ENCODE peak calls at places on chromosomes 11 and 22, in four cellular contexts. One of them, this sample, is unnamed.

GRCh38 chr11:17528906-17529813 is 15.1 kb downstream of the USH1C start:
- DNase-seq in MV-4-11: no peak
- DNase-seq in B cell: no peak
- DNase-seq in stimulated activated CD8-positive, alpha-beta memory T cell treated with anti-CD3 and anti-CD28 coated beads, Interleukin-2, amount 100 ng/mL, for 1 hour: no peak
- DNase-seq in this sample: no peak

GRCh38 chr11:65918211-65919150 is at the start of gene C11orf68:
- DNase-seq in B cell: no peak
- DNase-seq in stimulated activated CD8-positive, alpha-beta memory T cell treated with anti-CD3 and anti-CD28 coated beads, Interleukin-2, amount 100 ng/mL, for 1 hour: no peak
- DNase-seq in MV-4-11: no peak
- DNase-seq in this sample: no peak

GRCh38 chr11:13216019-13217006 is 61.3 kb upstream of the BMAL1 start:
- DNase-seq in B cell: no peak
- DNase-seq in MV-4-11: peak; percentile 92
- DNase-seq in stimulated activated CD8-positive, alpha-beta memory T cell treated with anti-CD3 and anti-CD28 coated beads, Interleukin-2, amount 100 ng/mL, for 1 hour: no peak
- DNase-seq in this sample: no peak

GRCh38 chr11:106399075-106399500 is 321.6 kb downstream of the AASDHPPT start:
- DNase-seq in MV-4-11: no peak
- DNase-seq in B cell: no peak
- DNase-seq in stimulated activated CD8-positive, alpha-beta memory T cell treated with anti-CD3 and anti-CD28 coated beads, Interleukin-2, amount 100 ng/mL, for 1 hour: no peak
- DNase-seq in this sample: no peak

GRCh38 chr11:99505319-99505718 is 484.6 kb downstream of the CNTN5 start:
- DNase-seq in stimulated activated CD8-positive, alpha-beta memory T cell treated with anti-CD3 and anti-CD28 coated beads, Interleukin-2, amount 100 ng/mL, for 1 hour: no peak
- DNase-seq in MV-4-11: no peak
- DNase-seq in B cell: no peak
- DNase-seq in this sample: no peak

GRCh38 chr11:125401235-125401634 is 94.8 kb downstream of the FEZ1 start:
- DNase-seq in MV-4-11: no peak
- DNase-seq in B cell: no peak
- DNase-seq in stimulated activated CD8-positive, alpha-beta memory T cell treated with anti-CD3 and anti-CD28 coated beads, Interleukin-2, amount 100 ng/mL, for 1 hour: no peak
- DNase-seq in this sample: no peak

GRCh38 chr11:61880454-61880853 is 10.9 kb downstream of the FADS3 start:
- DNase-seq in B cell: peak; percentile 60
- DNase-seq in MV-4-11: no peak
- DNase-seq in stimulated activated CD8-positive, alpha-beta memory T cell treated with anti-CD3 and anti-CD28 coated beads, Interleukin-2, amount 100 ng/mL, for 1 hour: no peak
- DNase-seq in this sample: no peak

GRCh38 chr22:19893363-19893762 is 38.7 kb upstream of the GNB1L start:
- DNase-seq in stimulated activated CD8-positive, alpha-beta memory T cell treated with anti-CD3 and anti-CD28 coated beads, Interleukin-2, amount 100 ng/mL, for 1 hour: no peak
- DNase-seq in B cell: no peak
- DNase-seq in MV-4-11: no peak
- DNase-seq in this sample: no peak

GRCh38 chr22:38454361-38455062 is 487 bp downstream of the KCNJ4 start:
- DNase-seq in MV-4-11: no peak
- DNase-seq in stimulated activated CD8-positive, alpha-beta memory T cell treated with anti-CD3 and anti-CD28 coated beads, Interleukin-2, amount 100 ng/mL, for 1 hour: no peak
- DNase-seq in B cell: peak; percentile 45
- DNase-seq in this sample: no peak

GRCh38 chr11:70700453-70700852 is 302.1 kb downstream of the CTTN start:
- DNase-seq in MV-4-11: no peak
- DNase-seq in B cell: no peak
- DNase-seq in stimulated activated CD8-positive, alpha-beta memory T cell treated with anti-CD3 and anti-CD28 coated beads, Interleukin-2, amount 100 ng/mL, for 1 hour: no peak
- DNase-seq in this sample: no peak

GRCh38 chr11:203945-204586 is 3.1 kb downstream of the BET1L start:
- DNase-seq in MV-4-11: no peak
- DNase-seq in B cell: no peak
- DNase-seq in stimulated activated CD8-positive, alpha-beta memory T cell treated with anti-CD3 and anti-CD28 coated beads, Interleukin-2, amount 100 ng/mL, for 1 hour: no peak
- DNase-seq in this sample: no peak

This sample was measured in midbrain.